ENCODE peak calls at places on chromosome 3, in seven cellular contexts. One of them, this sample, is unnamed.

GRCh38 chr3:28067014-28067413 is 174.4 kb upstream of the CMC1 start:
- DNase-seq in mammary epithelial cell: no peak
- DNase-seq in astrocyte of the spinal cord: no peak
- DNase-seq in MCF 10A: no peak
- DNase-seq in WERI-Rb-1: no peak
- DNase-seq in neural progenitor cell: no peak
- DNase-seq in heart right ventricle: no peak
- DNase-seq in this sample: no peak

GRCh38 chr3:17852217-17852616 is 109.8 kb upstream of the TBC1D5 start:
- DNase-seq in astrocyte of the spinal cord: no peak
- DNase-seq in WERI-Rb-1: no peak
- DNase-seq in mammary epithelial cell: no peak
- DNase-seq in heart right ventricle: no peak
- DNase-seq in neural progenitor cell: no peak
- DNase-seq in MCF 10A: no peak
- DNase-seq in this sample: no peak

GRCh38 chr3:192902481-192903023 is 15.1 kb downstream of the MB21D2 start:
- DNase-seq in mammary epithelial cell: no peak
- DNase-seq in heart right ventricle: no peak
- DNase-seq in neural progenitor cell: peak; percentile 22
- DNase-seq in WERI-Rb-1: peak; percentile 48
- DNase-seq in astrocyte of the spinal cord: no peak
- DNase-seq in MCF 10A: no peak
- DNase-seq in this sample: no peak

GRCh38 chr3:20480771-20481170 is 294.8 kb upstream of the SGO1 start:
- DNase-seq in MCF 10A: no peak
- DNase-seq in WERI-Rb-1: no peak
- DNase-seq in neural progenitor cell: no peak
- DNase-seq in mammary epithelial cell: no peak
- DNase-seq in astrocyte of the spinal cord: peak; percentile 46
- DNase-seq in heart right ventricle: no peak
- DNase-seq in this sample: no peak

GRCh38 chr3:160221019-160221418 is 4.2 kb upstream of the C3orf80 start:
- DNase-seq in neural progenitor cell: no peak
- DNase-seq in WERI-Rb-1: no peak
- DNase-seq in mammary epithelial cell: no peak
- DNase-seq in astrocyte of the spinal cord: no peak
- DNase-seq in heart right ventricle: peak; percentile 16
- DNase-seq in MCF 10A: no peak
- DNase-seq in this sample: no peak

GRCh38 chr3:82386656-82387055 is 625.2 kb upstream of the GBE1 start:
- DNase-seq in MCF 10A: no peak
- DNase-seq in WERI-Rb-1: no peak
- DNase-seq in astrocyte of the spinal cord: no peak
- DNase-seq in heart right ventricle: no peak
- DNase-seq in mammary epithelial cell: no peak
- DNase-seq in neural progenitor cell: no peak
- DNase-seq in this sample: no peak

GRCh38 chr3:179036226-179036625 is 35.4 kb downstream of the ZMAT3 start:
- DNase-seq in heart right ventricle: no peak
- DNase-seq in WERI-Rb-1: no peak
- DNase-seq in MCF 10A: no peak
- DNase-seq in astrocyte of the spinal cord: no peak
- DNase-seq in neural progenitor cell: no peak
- DNase-seq in mammary epithelial cell: no peak
- DNase-seq in this sample: no peak

GRCh38 chr3:78917541-78917940 is 850.3 kb downstream of the ROBO1 start:
- DNase-seq in neural progenitor cell: no peak
- DNase-seq in WERI-Rb-1: no peak
- DNase-seq in mammary epithelial cell: no peak
- DNase-seq in heart right ventricle: no peak
- DNase-seq in astrocyte of the spinal cord: no peak
- DNase-seq in MCF 10A: no peak
- DNase-seq in this sample: no peak

GRCh38 chr3:64440498-64440897 is 215.2 kb upstream of the PRICKLE2 start:
- DNase-seq in MCF 10A: peak; percentile 95
- DNase-seq in neural progenitor cell: no peak
- DNase-seq in mammary epithelial cell: peak; percentile 87
- DNase-seq in heart right ventricle: peak; percentile 32
- DNase-seq in astrocyte of the spinal cord: peak; percentile 88
- DNase-seq in WERI-Rb-1: no peak
- DNase-seq in this sample: peak; percentile 92

GRCh38 chr3:189133768-189134167 is 38.0 kb upstream of the TPRG1 start:
- DNase-seq in astrocyte of the spinal cord: no peak
- DNase-seq in WERI-Rb-1: no peak
- DNase-seq in MCF 10A: no peak
- DNase-seq in mammary epithelial cell: no peak
- DNase-seq in neural progenitor cell: no peak
- DNase-seq in heart right ventricle: no peak
- DNase-seq in this sample: no peak

GRCh38 chr3:23203651-23204111 is 554 bp downstream of the UBE2E2 start:
- DNase-seq in WERI-Rb-1: peak; percentile 8
- DNase-seq in astrocyte of the spinal cord: no peak
- DNase-seq in heart right ventricle: peak; percentile 26
- DNase-seq in mammary epithelial cell: peak; percentile 41
- DNase-seq in neural progenitor cell: peak; percentile 53
- DNase-seq in MCF 10A: peak; percentile 42
- DNase-seq in this sample: peak; percentile 10

GRCh38 chr3:60912876-60913275 is 338.4 kb downstream of the FHIT start:
- DNase-seq in heart right ventricle: no peak
- DNase-seq in neural progenitor cell: no peak
- DNase-seq in MCF 10A: peak; percentile 55
- DNase-seq in mammary epithelial cell: peak; percentile 83
- DNase-seq in WERI-Rb-1: no peak
- DNase-seq in astrocyte of the spinal cord: no peak
- DNase-seq in this sample: no peak

GRCh38 chr3:129345281-129345680 is 66.6 kb downstream of the HMCES start:
- DNase-seq in mammary epithelial cell: no peak
- DNase-seq in MCF 10A: no peak
- DNase-seq in astrocyte of the spinal cord: no peak
- DNase-seq in heart right ventricle: no peak
- DNase-seq in neural progenitor cell: no peak
- DNase-seq in WERI-Rb-1: no peak
- DNase-seq in this sample: no peak

GRCh38 chr3:18900994-18901393 is 247.3 kb upstream of the KCNH8 start:
- DNase-seq in neural progenitor cell: no peak
- DNase-seq in mammary epithelial cell: no peak
- DNase-seq in WERI-Rb-1: no peak
- DNase-seq in heart right ventricle: no peak
- DNase-seq in MCF 10A: no peak
- DNase-seq in astrocyte of the spinal cord: peak; percentile 11
- DNase-seq in this sample: no peak

GRCh38 chr3:18898911-18899310 is 249.4 kb upstream of the KCNH8 start:
- DNase-seq in neural progenitor cell: no peak
- DNase-seq in MCF 10A: no peak
- DNase-seq in WERI-Rb-1: no peak
- DNase-seq in astrocyte of the spinal cord: no peak
- DNase-seq in heart right ventricle: no peak
- DNase-seq in mammary epithelial cell: no peak
- DNase-seq in this sample: no peak

DNA sequence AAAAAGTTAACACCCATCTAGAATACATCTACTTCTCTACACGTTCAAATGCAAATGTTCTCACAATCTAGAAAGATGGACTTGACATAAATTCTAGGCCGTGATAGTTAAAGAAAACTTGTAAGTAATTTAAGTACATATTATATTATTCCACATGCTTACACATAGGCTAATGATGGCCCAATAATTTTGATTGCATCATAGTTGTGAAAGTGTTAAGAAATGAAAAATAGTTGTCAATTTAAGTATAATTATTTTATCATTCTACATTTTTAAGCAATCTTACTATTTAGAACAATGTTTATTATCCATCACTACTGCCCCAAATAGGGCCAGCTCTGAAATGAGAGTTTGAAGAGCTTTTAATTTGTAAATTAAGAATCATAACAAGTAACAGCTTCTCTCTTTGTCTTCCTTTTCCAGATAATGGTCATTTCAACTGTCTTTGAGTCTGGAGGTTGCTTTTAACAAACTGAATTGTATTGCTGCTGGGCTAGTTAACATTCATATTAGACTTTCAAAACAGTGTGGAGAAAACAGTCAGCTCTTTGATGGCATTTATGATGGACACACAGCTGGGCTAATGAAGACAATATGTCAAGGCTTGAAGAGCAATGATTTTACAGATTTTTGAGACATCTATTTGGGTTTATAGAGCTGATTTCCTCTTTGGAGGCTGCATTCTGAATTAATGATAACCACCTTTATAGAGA is 246.1 kb upstream of the KCNH8 start:
- DNase-seq in astrocyte of the spinal cord: no peak
- DNase-seq in MCF 10A: no peak
- DNase-seq in heart right ventricle: no peak
- DNase-seq in neural progenitor cell: no peak
- DNase-seq in WERI-Rb-1: no peak
- DNase-seq in mammary epithelial cell: no peak
- DNase-seq in this sample: no peak
- TF ChIP-seq CTCF in astrocyte of the spinal cord: no peak
- TF ChIP-seq CTCF in MCF 10A: no peak
- TF ChIP-seq CTCF in heart right ventricle: no peak
- TF ChIP-seq CTCF in neural progenitor cell: no peak
- TF ChIP-seq CTCF in WERI-Rb-1: no peak
- TF ChIP-seq CTCF in mammary epithelial cell: no peak
- TF ChIP-seq CTCF in this sample: no peak

GRCh38 chr3:31724681-31725080 is 192.0 kb downstream of the STT3B start:
- DNase-seq in neural progenitor cell: peak; percentile 41
- DNase-seq in MCF 10A: peak; percentile 32
- DNase-seq in mammary epithelial cell: peak; percentile 27
- DNase-seq in heart right ventricle: no peak
- DNase-seq in astrocyte of the spinal cord: no peak
- DNase-seq in WERI-Rb-1: no peak
- DNase-seq in this sample: peak; percentile 27
- TF ChIP-seq CTCF in neural progenitor cell: peak; percentile 49
- TF ChIP-seq CTCF in MCF 10A: peak; percentile 18
- TF ChIP-seq CTCF in mammary epithelial cell: peak; percentile 58
- TF ChIP-seq CTCF in heart right ventricle: no peak
- TF ChIP-seq CTCF in astrocyte of the spinal cord: peak; percentile 20
- TF ChIP-seq CTCF in WERI-Rb-1: peak; percentile 52
- TF ChIP-seq CTCF in this sample: peak; percentile 23

DNA sequence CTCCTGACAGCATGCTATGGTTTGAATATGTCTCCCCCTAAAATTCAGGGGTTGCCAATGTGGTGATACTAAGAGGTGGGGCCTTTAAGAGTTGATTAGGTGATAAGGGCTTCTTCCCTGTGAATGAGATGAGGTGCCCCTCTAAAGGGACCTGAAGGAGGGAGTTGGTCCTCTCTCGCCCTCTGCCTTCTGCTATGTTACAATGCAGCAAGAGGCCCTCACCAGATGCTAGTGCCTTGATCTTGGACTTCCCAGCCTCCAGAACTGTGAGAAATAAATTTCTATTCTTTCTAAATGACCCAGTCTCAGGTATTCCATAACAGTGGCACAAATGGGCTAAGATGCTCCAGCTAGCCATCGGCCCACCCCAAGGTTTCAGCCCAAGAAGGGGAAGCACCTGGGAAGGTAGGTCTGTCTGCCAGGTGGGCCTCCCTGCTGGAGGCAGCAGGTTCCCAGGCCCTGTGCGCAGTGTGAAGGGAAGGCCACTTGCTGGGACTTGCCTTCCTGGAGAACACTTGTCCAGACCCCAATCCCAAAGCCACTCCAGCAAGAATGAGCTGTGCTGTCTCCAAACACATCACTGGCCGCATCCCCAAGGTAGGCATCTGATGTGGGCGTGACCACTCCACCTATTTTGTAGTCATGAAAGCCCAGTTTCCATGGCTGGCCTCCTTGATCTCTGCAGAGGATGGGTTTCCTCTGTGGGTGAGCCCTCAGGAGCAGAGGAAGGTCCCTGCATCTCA is 9.0 kb downstream of the TGM4 start:
- DNase-seq in heart right ventricle: no peak
- DNase-seq in astrocyte of the spinal cord: no peak
- DNase-seq in mammary epithelial cell: no peak
- DNase-seq in WERI-Rb-1: no peak
- DNase-seq in neural progenitor cell: no peak
- DNase-seq in MCF 10A: no peak
- DNase-seq in this sample: peak; percentile 34
- TF ChIP-seq CTCF in heart right ventricle: no peak
- TF ChIP-seq CTCF in astrocyte of the spinal cord: no peak
- TF ChIP-seq CTCF in mammary epithelial cell: peak; percentile 20
- TF ChIP-seq CTCF in WERI-Rb-1: peak; percentile 34
- TF ChIP-seq CTCF in neural progenitor cell: no peak
- TF ChIP-seq CTCF in MCF 10A: no peak
- TF ChIP-seq CTCF in this sample: no peak

GRCh38 chr3:70049761-70050160 is 50.2 kb downstream of the SAMMSON start:
- DNase-seq in mammary epithelial cell: no peak
- DNase-seq in WERI-Rb-1: no peak
- DNase-seq in MCF 10A: peak; percentile 12
- DNase-seq in astrocyte of the spinal cord: peak; percentile 44
- DNase-seq in heart right ventricle: no peak
- DNase-seq in neural progenitor cell: no peak
- DNase-seq in this sample: peak; percentile 36
- TF ChIP-seq CTCF in mammary epithelial cell: no peak
- TF ChIP-seq CTCF in WERI-Rb-1: no peak
- TF ChIP-seq CTCF in MCF 10A: no peak
- TF ChIP-seq CTCF in astrocyte of the spinal cord: no peak
- TF ChIP-seq CTCF in heart right ventricle: no peak
- TF ChIP-seq CTCF in neural progenitor cell: no peak
- TF ChIP-seq CTCF in this sample: no peak

GRCh38 chr3:183178833-183179549 is 16.5 kb upstream of the LAMP3 start:
- DNase-seq in WERI-Rb-1: peak; percentile 72
- DNase-seq in MCF 10A: peak; percentile 61
- DNase-seq in astrocyte of the spinal cord: peak; percentile 35
- DNase-seq in heart right ventricle: no peak
- DNase-seq in neural progenitor cell: peak; percentile 80
- DNase-seq in mammary epithelial cell: peak; percentile 46
- DNase-seq in this sample: peak; percentile 50
- TF ChIP-seq CTCF in WERI-Rb-1: peak; percentile 60
- TF ChIP-seq CTCF in MCF 10A: no peak
- TF ChIP-seq CTCF in astrocyte of the spinal cord: peak; percentile 24
- TF ChIP-seq CTCF in heart right ventricle: no peak
- TF ChIP-seq CTCF in neural progenitor cell: peak; percentile 52
- TF ChIP-seq CTCF in mammary epithelial cell: peak; percentile 26
- TF ChIP-seq CTCF in this sample: no peak

GRCh38 chr3:171476532-171477102 is 16.4 kb upstream of the TNIK start:
- DNase-seq in heart right ventricle: no peak
- DNase-seq in MCF 10A: no peak
- DNase-seq in mammary epithelial cell: no peak
- DNase-seq in WERI-Rb-1: no peak
- DNase-seq in astrocyte of the spinal cord: no peak
- DNase-seq in neural progenitor cell: no peak
- DNase-seq in this sample: no peak
- TF ChIP-seq CTCF in heart right ventricle: no peak
- TF ChIP-seq CTCF in MCF 10A: no peak
- TF ChIP-seq CTCF in mammary epithelial cell: no peak
- TF ChIP-seq CTCF in WERI-Rb-1: no peak
- TF ChIP-seq CTCF in astrocyte of the spinal cord: no peak
- TF ChIP-seq CTCF in neural progenitor cell: no peak
- TF ChIP-seq CTCF in this sample: no peak

This sample was measured in fibroblast of mammary gland.